ENCODE peak calls at places on chromosomes 6 and 20, in nine cellular contexts. M is nephron progenitor cell; D is stimulated activated CD4-positive, alpha-beta T cell treated with anti-CD3 and anti-CD28 coated beads, Interleukin-12 subunit alpha, Interleukin-12 subunit beta, amount 100 ng/mL, for 4 hours; B is activated naive CD4-positive, alpha-beta T cell; H is heart left ventricle; G is GM23338; O is GM13977; V is substantia nigra; Q is Right ventricle myocardium superior. A is an unnamed sample.

GRCh38 chr6:113651120-113651519 is 206.0 kb upstream of the MARCKS start:
- DNase-seq in O (no peak), H (no peak), V (peak; percentile 50), B (no peak), Q (peak; percentile 54), M (no peak), D (no peak), G (no peak), A (peak; percentile 57)

GRCh38 chr6:46674410-46674809 is 13.3 kb upstream of the TDRD6 start:
- DNase-seq in H (no peak), D (no peak), M (no peak), O (no peak), Q (no peak), V (no peak), B (no peak), G (no peak), A (no peak)

GRCh38 chr6:144248470-144249301 is 36.4 kb upstream of the UTRN start:
- DNase-seq in V (no peak), G (no peak), H (no peak), Q (no peak), M (no peak), B (no peak), O (no peak), D (no peak), A (no peak)

GRCh38 chr6:111699123-111699522 is 93.4 kb upstream of the TRAF3IP2 start:
- DNase-seq in M (no peak), D (no peak), B (no peak), O (no peak), V (no peak), Q (no peak), H (no peak), G (no peak), A (no peak)

GRCh38 chr20:40640667-40641066 is 48.4 kb downstream of the MAFB start:
- DNase-seq in B (no peak), H (no peak), O (no peak), M (no peak), Q (no peak), V (no peak), D (no peak), G (no peak), A (no peak)

GRCh38 chr20:62507991-62508640 is 32.3 kb upstream of the GATA5 start:
- DNase-seq in H (no peak), M (no peak), B (no peak), Q (no peak), O (no peak), V (no peak), G (no peak), D (no peak), A (no peak)

GRCh38 chr6:155890409-155890808 is 434.8 kb upstream of the NOX3 start:
- DNase-seq in G (no peak), M (no peak), H (no peak), O (no peak), V (no peak), Q (no peak), B (no peak), D (no peak), A (no peak)

GRCh38 chr20:11677445-11678235 is 240.1 kb upstream of the BTBD3 start:
- DNase-seq in Q (no peak), B (no peak), O (no peak), H (no peak), M (no peak), G (no peak), V (no peak), D (no peak), A (no peak)

GRCh38 chr6:145815351-145815772 is 767 bp upstream of the FBXO30 start:
- DNase-seq in Q (peak; percentile 42), H (no peak), D (no peak), V (peak; percentile 28), O (peak; percentile 32), M (peak; percentile 59), G (peak; percentile 50), B (no peak), A (peak; percentile 39)

GRCh38 chr20:371755-372542 is 8.6 kb upstream of the TRIB3 start:
- DNase-seq in Q (peak; percentile 74), M (no peak), H (peak; percentile 75), V (no peak), B (no peak), O (no peak), D (no peak), G (no peak), A (no peak)

GRCh38 chr20:44394520-44395182 is 39.2 kb downstream of the HNF4A start:
- DNase-seq in V (no peak), O (no peak), M (no peak), G (no peak), B (no peak), Q (no peak), D (no peak), H (no peak), A (no peak)

GRCh38 chr6:11097476-11097875 is 3.8 kb downstream of the SMIM13 start:
- DNase-seq in O (no peak), B (no peak), D (no peak), H (no peak), V (no peak), Q (no peak), M (no peak), G (no peak), A (no peak)

GRCh38 chr20:37188787-37189186 is 9.4 kb upstream of the MROH8 start:
- DNase-seq in V (no peak), O (no peak), B (no peak), D (no peak), M (no peak), G (no peak), Q (no peak), H (no peak), A (no peak)

GRCh38 chr20:5397418-5397817 is 80.7 kb upstream of the PROKR2 start:
- DNase-seq in H (no peak), V (no peak), M (no peak), G (no peak), Q (no peak), D (no peak), B (no peak), O (no peak), A (no peak)

GRCh38 chr6:31010393-31011060 is at the start of gene MUC22:
- DNase-seq in H (no peak), B (no peak), Q (no peak), G (no peak), V (no peak), M (no peak), O (no peak), D (no peak), A (no peak)

GRCh38 chr6:11430036-11430435 is 107.5 kb upstream of the TMEM170B start:
- DNase-seq in B (no peak), M (no peak), D (no peak), V (no peak), Q (no peak), O (no peak), G (no peak), H (no peak), A (no peak)

GRCh38 chr20:63066506-63067265 is 59.9 kb upstream of the BHLHE23 start:
- DNase-seq in B (no peak), D (no peak), H (peak; percentile 26), M (no peak), G (no peak), Q (peak; percentile 29), O (no peak), V (no peak), A (no peak)

GRCh38 chr6:71028236-71028876 is 71.5 kb upstream of the B3GAT2 start:
- DNase-seq in O (no peak), G (peak; percentile 53), M (no peak), H (no peak), B (no peak), Q (no peak), D (no peak), V (no peak), A (no peak)

GRCh38 chr6:118712955-118713354 is 61.6 kb upstream of the CEP85L start:
- DNase-seq in H (no peak), D (no peak), O (no peak), Q (no peak), G (no peak), B (no peak), V (no peak), M (no peak), A (no peak)

GRCh38 chr6:8707956-8708772 is 272.8 kb upstream of the SLC35B3 start:
- DNase-seq in Q (no peak), V (no peak), M (no peak), G (peak; percentile 39), B (no peak), H (no peak), O (peak; percentile 13), D (no peak), A (no peak)

GRCh38 chr6:79427721-79428120 is 109.5 kb downstream of the LCA5 start:
- DNase-seq in O (no peak), M (no peak), D (no peak), V (no peak), B (no peak), H (no peak), Q (no peak), G (no peak), A (no peak)

GRCh38 chr6:156791261-156791850 is 14.2 kb downstream of the ARID1B start:
- DNase-seq in Q (no peak), D (no peak), M (no peak), B (no peak), G (peak; percentile 75), H (no peak), V (no peak), O (peak; percentile 32), A (no peak)

GRCh38 chr20:58640446-58640845 is 10.6 kb upstream of the STX16 start:
- DNase-seq in O (no peak), V (no peak), M (no peak), G (no peak), H (no peak), Q (no peak), D (no peak), B (no peak), A (no peak)

GRCh38 chr6:40457261-40457660 is 129.9 kb downstream of the LRFN2 start:
- DNase-seq in Q (no peak), G (no peak), B (no peak), H (no peak), D (no peak), V (no peak), M (no peak), O (no peak), A (no peak)

GRCh38 chr20:45508068-45508886 is 7.1 kb downstream of the SPINT3 start:
- DNase-seq in M (no peak), H (no peak), O (no peak), B (no peak), D (no peak), Q (no peak), G (no peak), V (no peak), A (no peak)

GRCh38 chr20:63046841-63047240 is 40.1 kb upstream of the BHLHE23 start:
- DNase-seq in D (no peak), V (no peak), B (no peak), H (peak; percentile 39), O (no peak), G (no peak), M (no peak), Q (peak; percentile 14), A (no peak)

GRCh38 chr20:54272901-54273488 is 65.1 kb downstream of the PFDN4 start:
- DNase-seq in M (no peak), O (no peak), G (peak; percentile 10), Q (no peak), B (no peak), D (no peak), H (no peak), V (no peak), A (no peak)

GRCh38 chr6:105072799-105073199 is 107.0 kb downstream of the POPDC3 start:
- DNase-seq in M (no peak), D (no peak), G (no peak), V (no peak), O (no peak), H (no peak), Q (no peak), B (no peak), A (no peak)

GRCh38 chr20:6828794-6829423 is 61.4 kb downstream of the BMP2 start:
- DNase-seq in M (peak; percentile 76), D (peak; percentile 3), G (peak; percentile 86), V (peak; percentile 64), Q (peak; percentile 48), H (no peak), O (peak; percentile 50), B (no peak), A (no peak)

GRCh38 chr6:158255280-158255973 is 56.8 kb upstream of the TULP4 start:
- DNase-seq in V (no peak), Q (no peak), O (no peak), B (no peak), D (no peak), M (no peak), G (no peak), H (no peak), A (no peak)

GRCh38 chr20:41748051-41748450 is 129.9 kb upstream of the CHD6 start:
- DNase-seq in Q (no peak), G (no peak), B (no peak), M (no peak), D (no peak), O (no peak), H (peak; percentile 49), V (no peak), A (no peak)